ENCODE peak calls at places on chromosomes 11 and 22, in eight cellular contexts. R, U, Z, X, O, N, F and G are unnamed samples. For H3K4me1 and H3K9me3, the result is how much of the 10 kb centered on the place peaks cover.

GRCh38 chr11:111229604-111230003 is 15.9 kb upstream of the POU2AF2 start:
- DNase-seq in R (no peak), O (no peak), X (no peak), N (no peak), F (no peak), U (no peak), Z (no peak), G (no peak)

GRCh38 chr11:1561955-1562354 is 10.1 kb downstream of the DUSP8 start:
- DNase-seq in Z (peak), X (no peak), R (no peak), F (no peak), N (no peak), O (peak), U (no peak), G (no peak)

GRCh38 chr11:106446961-106447360 is 369.5 kb downstream of the AASDHPPT start:
- DNase-seq in U (no peak), O (no peak), Z (no peak), R (no peak), F (no peak), X (no peak), N (no peak), G (no peak)

GRCh38 chr11:13140873-13141655 is 131.9 kb downstream of the RASSF10 start:
- DNase-seq in F (no peak), N (peak), U (no peak), Z (peak), O (no peak), X (no peak), R (no peak), G (no peak)

GRCh38 chr22:49915610-49916009 is 2.6 kb downstream of the ALG12 start:
- DNase-seq in O (peak), Z (no peak), N (no peak), R (no peak), X (no peak), U (no peak), F (no peak), G (peak)

GRCh38 chr11:64035581-64035980 is at the start of gene FLRT1:
- DNase-seq in F (no peak), N (peak), X (no peak), R (no peak), O (no peak), U (no peak), Z (no peak), G (no peak)

GRCh38 chr11:17013548-17014320 is 480 bp downstream of the PLEKHA7 start:
- DNase-seq in U (no peak), Z (peak), F (peak), R (no peak), X (no peak), O (peak), N (no peak), G (peak)

GRCh38 chr11:45209904-45210699 is 63.7 kb downstream of the PRDM11 start:
- DNase-seq in F (no peak), O (peak), N (peak), X (peak), R (peak), Z (peak), U (peak), G (peak)

GRCh38 chr11:91691872-91692271 is 532.7 kb upstream of the FAT3 start:
- DNase-seq in O (no peak), N (no peak), R (no peak), F (no peak), U (no peak), X (no peak), Z (no peak), G (no peak)

GRCh38 chr11:11032072-11032471 is 174.2 kb upstream of the ZBED5 start:
- DNase-seq in O (no peak), U (no peak), F (no peak), X (no peak), N (peak), Z (no peak), R (no peak), G (no peak)

GRCh38 chr11:13174090-13174489 is 103.5 kb upstream of the BMAL1 start:
- DNase-seq in X (no peak), U (no peak), N (no peak), Z (no peak), O (no peak), R (no peak), F (no peak), G (no peak)

GRCh38 chr11:3197878-3198528 is 20.6 kb downstream of the MRGPRG start:
- DNase-seq in U (no peak), R (no peak), F (no peak), O (peak), X (no peak), Z (no peak), N (no peak), G (no peak)

GRCh38 chr22:48713266-48714205 is 1114.1 kb downstream of the BRD1 start:
- DNase-seq in N (no peak), U (no peak), O (peak), R (peak), Z (peak), F (no peak), X (no peak), G (no peak)

GRCh38 chr11:96189351-96189750 is 153.6 kb downstream of the MAML2 start:
- DNase-seq in Z (no peak), N (no peak), F (no peak), X (no peak), O (no peak), R (no peak), U (no peak), G (no peak)

GRCh38 chr11:111878766-111879636 is at the start of the genes CFAP68 and FDXACB1:
- DNase-seq in N (peak), O (peak), X (peak), Z (peak), R (peak), F (peak), U (peak), G (peak)

GRCh38 chr11:8356216-8356615 is 92.5 kb upstream of the LMO1 start:
- DNase-seq in F (no peak), U (no peak), X (no peak), Z (no peak), R (peak), N (no peak), O (no peak), G (no peak)

GRCh38 chr11:8356731-8357504 is 93.2 kb upstream of the LMO1 start:
- DNase-seq in O (peak), F (no peak), Z (no peak), U (no peak), N (peak), R (peak), X (peak), G (peak)

GRCh38 chr11:8357505-8357888 is 93.8 kb upstream of the LMO1 start:
- DNase-seq in U (no peak), Z (no peak), F (no peak), N (no peak), X (no peak), R (no peak), O (no peak), G (no peak)

GRCh38 chr11:8354622-8355417 is 91.1 kb upstream of the LMO1 start:
- DNase-seq in R (peak), F (no peak), Z (no peak), O (peak), U (no peak), X (no peak), N (peak), G (no peak)

DNA sequence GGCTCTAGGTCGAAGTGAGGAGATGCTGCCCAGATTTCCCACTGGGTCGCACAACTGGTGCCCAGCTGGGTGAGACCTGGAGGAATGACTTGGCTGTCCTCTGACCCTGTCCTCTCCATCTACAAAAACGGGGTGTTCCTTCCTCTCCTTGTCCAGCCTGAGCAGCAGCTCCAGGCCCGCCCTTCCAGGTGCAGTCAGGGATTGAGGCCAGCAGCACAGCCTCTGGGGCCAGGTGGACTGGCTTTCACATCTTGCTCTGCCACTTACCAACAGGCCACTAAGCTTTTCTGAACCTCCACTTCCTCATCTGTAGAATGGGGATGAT is 91.7 kb upstream of the LMO1 start:
- DNase-seq in R (peak), U (no peak), N (no peak), Z (no peak), O (no peak), X (no peak), F (no peak), G (no peak)
- H3K27ac ChIP-seq in R (no peak), U (no peak), N (no peak), Z (no peak), O (no peak), X (no peak), F (no peak), G (no peak)

DNA sequence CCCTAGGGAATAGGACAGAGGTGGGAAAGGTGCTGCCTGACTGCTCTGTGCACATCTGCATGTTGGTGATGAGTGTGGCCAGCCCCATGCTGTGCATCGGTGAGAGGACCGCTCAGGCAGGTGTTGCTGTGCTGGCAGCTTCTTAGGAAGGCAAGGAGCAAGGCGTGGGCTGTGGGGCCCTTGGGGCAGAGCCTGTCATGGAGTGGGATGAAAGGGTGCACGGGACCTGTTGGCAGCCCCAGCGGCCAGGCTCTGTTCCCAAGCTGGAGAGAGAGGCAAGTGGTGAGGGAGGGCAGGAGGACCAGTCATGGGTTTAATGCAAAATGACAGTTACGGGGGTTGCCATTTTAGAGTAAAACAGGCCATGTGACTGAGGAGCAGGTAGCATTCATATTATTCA is 78.3 kb downstream of the ZBTB16 start:
- DNase-seq in O (peak), N (no peak), Z (no peak), R (no peak), X (no peak), F (no peak), U (no peak), G (peak)
- H3K4me1 ChIP-seq in O (half or more), N (under half), Z (half or more), R (half or more), X (under half), F (under half), U (half or more), G (half or more)

GRCh38 chr11:22165087-22165486 is 27.8 kb upstream of the ANO5 start:
- DNase-seq in X (no peak), Z (no peak), N (no peak), R (no peak), F (no peak), U (no peak), O (no peak), G (no peak)
- H3K9me3 ChIP-seq in X (under half), Z (under half), N (under half), R (under half), F (under half), U (under half), O (under half), G (under half)

GRCh38 chr11:9099617-9100016 is 8.2 kb upstream of the SCUBE2 start:
- DNase-seq in Z (no peak), R (no peak), O (no peak), F (no peak), N (no peak), U (no peak), X (no peak), G (no peak)
- H3K27ac ChIP-seq in Z (no peak), R (no peak), O (no peak), F (no peak), N (no peak), U (no peak), X (no peak), G (no peak)